ENCODE peak calls at places on chromosomes 7 and 10, in six cellular contexts. One of them, this sample, is unnamed. For H3K9me3, the result is how much of the 10 kb centered on the place peaks cover.

GRCh38 chr10:8151086-8151485 is 96.6 kb downstream of the GATA3 start:
- DNase-seq in CD4-positive, alpha-beta T cell: no peak
- DNase-seq in left lung: no peak
- DNase-seq in colonic mucosa: no peak
- DNase-seq in A549: no peak
- DNase-seq in PC-9: no peak
- DNase-seq in this sample: no peak

GRCh38 chr10:5948999-5949759 is 28.2 kb downstream of the IL15RA start:
- DNase-seq in PC-9: no peak
- DNase-seq in CD4-positive, alpha-beta T cell: no peak
- DNase-seq in colonic mucosa: peak
- DNase-seq in A549: peak
- DNase-seq in left lung: peak
- DNase-seq in this sample: peak

GRCh38 chr7:134420509-134421125 is 38.3 kb downstream of the AKR1B1 start:
- DNase-seq in PC-9: no peak
- DNase-seq in CD4-positive, alpha-beta T cell: no peak
- DNase-seq in colonic mucosa: peak
- DNase-seq in A549: peak
- DNase-seq in left lung: no peak
- DNase-seq in this sample: peak

GRCh38 chr10:96587255-96588059 is 645 bp upstream of the TM9SF3 start:
- DNase-seq in A549: peak
- DNase-seq in left lung: no peak
- DNase-seq in CD4-positive, alpha-beta T cell: no peak
- DNase-seq in colonic mucosa: peak
- DNase-seq in PC-9: peak
- DNase-seq in this sample: peak

GRCh38 chr7:46754135-46754730 is 827.7 kb downstream of the TNS3 start:
- DNase-seq in PC-9: no peak
- DNase-seq in CD4-positive, alpha-beta T cell: no peak
- DNase-seq in left lung: no peak
- DNase-seq in A549: peak
- DNase-seq in colonic mucosa: no peak
- DNase-seq in this sample: no peak

GRCh38 chr7:7761340-7761973 is 43.0 kb upstream of the RPA3 start:
- DNase-seq in left lung: no peak
- DNase-seq in colonic mucosa: no peak
- DNase-seq in A549: peak
- DNase-seq in CD4-positive, alpha-beta T cell: no peak
- DNase-seq in PC-9: peak
- DNase-seq in this sample: no peak

GRCh38 chr7:38398725-38399321 is 125.4 kb upstream of the TARP start:
- DNase-seq in PC-9: no peak
- DNase-seq in A549: peak
- DNase-seq in colonic mucosa: peak
- DNase-seq in CD4-positive, alpha-beta T cell: peak
- DNase-seq in left lung: peak
- DNase-seq in this sample: peak

GRCh38 chr10:36621346-36621745 is 504.1 kb upstream of the ANKRD30A start:
- DNase-seq in A549: no peak
- DNase-seq in CD4-positive, alpha-beta T cell: no peak
- DNase-seq in left lung: no peak
- DNase-seq in PC-9: no peak
- DNase-seq in colonic mucosa: no peak
- DNase-seq in this sample: no peak

GRCh38 chr7:22885824-22886255 is 63.2 kb upstream of the TOMM7 start:
- DNase-seq in colonic mucosa: no peak
- DNase-seq in PC-9: no peak
- DNase-seq in A549: no peak
- DNase-seq in CD4-positive, alpha-beta T cell: peak
- DNase-seq in left lung: no peak
- DNase-seq in this sample: no peak

GRCh38 chr7:144384555-144385245 is 18.8 kb downstream of the NOBOX start:
- DNase-seq in left lung: no peak
- DNase-seq in PC-9: no peak
- DNase-seq in A549: peak
- DNase-seq in CD4-positive, alpha-beta T cell: no peak
- DNase-seq in colonic mucosa: peak
- DNase-seq in this sample: peak

GRCh38 chr7:121032645-121033460 is 44.3 kb downstream of the CPED1 start:
- DNase-seq in colonic mucosa: no peak
- DNase-seq in PC-9: no peak
- DNase-seq in A549: no peak
- DNase-seq in left lung: no peak
- DNase-seq in CD4-positive, alpha-beta T cell: no peak
- DNase-seq in this sample: no peak

GRCh38 chr10:49365275-49365674 is 30.6 kb downstream of the DRGX start:
- DNase-seq in CD4-positive, alpha-beta T cell: no peak
- DNase-seq in PC-9: no peak
- DNase-seq in colonic mucosa: no peak
- DNase-seq in A549: no peak
- DNase-seq in left lung: no peak
- DNase-seq in this sample: no peak

GRCh38 chr7:151825711-151826110 is 51.2 kb downstream of the PRKAG2 start:
- DNase-seq in colonic mucosa: no peak
- DNase-seq in PC-9: no peak
- DNase-seq in CD4-positive, alpha-beta T cell: no peak
- DNase-seq in A549: no peak
- DNase-seq in left lung: no peak
- DNase-seq in this sample: peak

GRCh38 chr10:132526676-132527075 is 10.9 kb upstream of the INPP5A start:
- DNase-seq in A549: no peak
- DNase-seq in colonic mucosa: no peak
- DNase-seq in CD4-positive, alpha-beta T cell: no peak
- DNase-seq in left lung: peak
- DNase-seq in PC-9: no peak
- DNase-seq in this sample: no peak

GRCh38 chr7:18590744-18591340 is 95.3 kb downstream of the HDAC9 start:
- DNase-seq in colonic mucosa: no peak
- DNase-seq in PC-9: peak
- DNase-seq in left lung: no peak
- DNase-seq in A549: peak
- DNase-seq in CD4-positive, alpha-beta T cell: no peak
- DNase-seq in this sample: no peak

GRCh38 chr7:129561677-129562424 is 49.7 kb upstream of the NRF1 start:
- DNase-seq in colonic mucosa: no peak
- DNase-seq in PC-9: no peak
- DNase-seq in A549: no peak
- DNase-seq in left lung: no peak
- DNase-seq in CD4-positive, alpha-beta T cell: no peak
- DNase-seq in this sample: no peak

GRCh38 chr7:875476-876076 is 778 bp upstream of the GET4 start:
- DNase-seq in PC-9: no peak
- DNase-seq in left lung: peak
- DNase-seq in A549: no peak
- DNase-seq in CD4-positive, alpha-beta T cell: no peak
- DNase-seq in colonic mucosa: no peak
- DNase-seq in this sample: no peak

GRCh38 chr10:78807504-78808202 is 261.1 kb upstream of the ZMIZ1 start:
- DNase-seq in CD4-positive, alpha-beta T cell: no peak
- DNase-seq in left lung: no peak
- DNase-seq in A549: no peak
- DNase-seq in PC-9: no peak
- DNase-seq in colonic mucosa: no peak
- DNase-seq in this sample: no peak

GRCh38 chr10:127163632-127164031 is 32.8 kb downstream of the INSYN2A start:
- DNase-seq in CD4-positive, alpha-beta T cell: no peak
- DNase-seq in PC-9: no peak
- DNase-seq in left lung: no peak
- DNase-seq in colonic mucosa: peak
- DNase-seq in A549: no peak
- DNase-seq in this sample: no peak

GRCh38 chr10:87976101-87976743 is 112.8 kb downstream of the PTEN start:
- DNase-seq in A549: no peak
- DNase-seq in colonic mucosa: no peak
- DNase-seq in PC-9: no peak
- DNase-seq in left lung: no peak
- DNase-seq in CD4-positive, alpha-beta T cell: no peak
- DNase-seq in this sample: no peak

GRCh38 chr7:101179117-101179779 is 845 bp downstream of the NAT16 start:
- DNase-seq in A549: no peak
- DNase-seq in PC-9: no peak
- DNase-seq in left lung: no peak
- DNase-seq in CD4-positive, alpha-beta T cell: no peak
- DNase-seq in colonic mucosa: no peak
- DNase-seq in this sample: no peak

GRCh38 chr7:141370178-141370577 is 181.0 kb upstream of the AGK start:
- DNase-seq in left lung: no peak
- DNase-seq in colonic mucosa: no peak
- DNase-seq in CD4-positive, alpha-beta T cell: no peak
- DNase-seq in A549: no peak
- DNase-seq in PC-9: no peak
- DNase-seq in this sample: no peak

GRCh38 chr7:116522247-116522646 is 2.6 kb upstream of the CAV1 start:
- DNase-seq in A549: peak
- DNase-seq in PC-9: peak
- DNase-seq in CD4-positive, alpha-beta T cell: no peak
- DNase-seq in left lung: no peak
- DNase-seq in colonic mucosa: no peak
- DNase-seq in this sample: no peak

GRCh38 chr10:129389194-129389593 is 77.8 kb upstream of the MGMT start:
- DNase-seq in PC-9: no peak
- DNase-seq in colonic mucosa: no peak
- DNase-seq in CD4-positive, alpha-beta T cell: no peak
- DNase-seq in A549: no peak
- DNase-seq in left lung: no peak
- DNase-seq in this sample: no peak

GRCh38 chr7:50782376-50783208 is at the start of gene GRB10:
- DNase-seq in PC-9: no peak
- DNase-seq in A549: no peak
- DNase-seq in colonic mucosa: no peak
- DNase-seq in CD4-positive, alpha-beta T cell: no peak
- DNase-seq in left lung: no peak
- DNase-seq in this sample: no peak
- H3K9me3 ChIP-seq in PC-9: under half
- H3K9me3 ChIP-seq in A549: under half
- H3K9me3 ChIP-seq in colonic mucosa: under half
- H3K9me3 ChIP-seq in CD4-positive, alpha-beta T cell: under half
- H3K9me3 ChIP-seq in left lung: under half
- H3K9me3 ChIP-seq in this sample: under half

DNA sequence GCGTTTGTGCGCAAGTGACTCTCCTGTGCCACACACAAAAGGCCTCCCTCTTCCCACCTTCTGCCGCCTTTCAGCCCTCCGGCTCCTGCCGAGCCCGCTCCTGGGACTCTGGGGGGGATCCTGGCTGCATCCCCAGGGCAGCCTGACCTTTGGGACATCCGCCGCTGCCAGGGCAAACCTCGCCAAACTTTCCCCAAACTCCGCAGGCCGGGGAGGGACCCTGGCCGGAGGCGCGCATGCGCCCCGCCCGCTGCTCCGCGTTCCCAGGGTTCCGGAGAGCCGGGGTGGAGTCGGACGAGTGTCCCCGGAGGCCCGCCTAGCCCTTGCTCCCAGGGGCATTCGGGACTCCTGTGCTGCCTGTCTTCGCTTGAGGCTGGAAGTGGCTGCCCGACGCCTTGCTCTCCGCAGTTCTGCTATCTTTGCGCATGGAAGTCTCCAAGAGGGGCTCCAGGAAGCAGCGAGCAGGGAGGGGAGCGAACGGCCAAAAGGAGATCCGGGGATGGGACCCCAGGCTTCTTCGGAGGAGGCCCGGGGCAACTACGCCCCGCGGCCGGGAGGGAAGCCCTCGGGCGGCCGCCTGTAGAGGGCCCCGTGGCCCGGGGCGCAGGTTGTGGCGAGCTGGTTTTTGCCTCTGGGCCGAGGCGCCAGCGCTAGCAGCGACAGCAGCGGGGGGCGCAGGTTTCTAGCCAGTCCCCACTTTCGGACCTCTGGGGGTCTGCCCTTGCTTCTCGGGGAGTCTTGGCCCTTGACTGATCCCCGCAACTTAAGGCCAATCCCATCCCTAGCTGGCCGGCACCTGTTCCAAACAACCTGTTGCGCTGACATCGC is 7.0 kb downstream of the PTF1A start:
- DNase-seq in colonic mucosa: no peak
- DNase-seq in A549: peak
- DNase-seq in left lung: no peak
- DNase-seq in PC-9: no peak
- DNase-seq in CD4-positive, alpha-beta T cell: no peak
- DNase-seq in this sample: no peak
- H3K9me3 ChIP-seq in colonic mucosa: under half
- H3K9me3 ChIP-seq in A549: under half
- H3K9me3 ChIP-seq in left lung: under half
- H3K9me3 ChIP-seq in PC-9: under half
- H3K9me3 ChIP-seq in CD4-positive, alpha-beta T cell: under half
- H3K9me3 ChIP-seq in this sample: under half

DNA sequence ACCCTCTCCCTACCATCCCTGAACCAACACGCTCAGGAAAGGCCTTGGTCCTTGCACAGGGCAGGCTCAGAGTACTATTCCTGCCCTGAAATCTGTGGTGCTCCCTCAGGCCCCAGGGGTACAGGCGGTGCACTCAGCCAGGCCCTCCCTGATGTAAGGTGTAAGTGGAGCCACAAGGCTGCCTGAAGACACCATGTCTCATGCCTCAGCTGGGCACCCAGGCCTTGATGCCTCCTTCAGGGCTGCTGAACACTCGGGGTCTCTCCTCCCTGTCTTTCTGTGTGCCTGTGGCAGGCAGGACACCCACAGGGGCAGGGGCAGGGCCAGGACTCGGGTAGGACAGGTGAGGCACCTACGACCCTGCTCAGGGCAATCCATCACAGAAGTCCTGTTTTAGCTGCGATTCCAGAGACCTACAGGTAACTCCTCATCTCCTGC is 22.9 kb upstream of the ANTXRL start:
- DNase-seq in A549: no peak
- DNase-seq in CD4-positive, alpha-beta T cell: no peak
- DNase-seq in PC-9: no peak
- DNase-seq in left lung: no peak
- DNase-seq in colonic mucosa: no peak
- DNase-seq in this sample: no peak
- H3K9me3 ChIP-seq in A549: under half
- H3K9me3 ChIP-seq in CD4-positive, alpha-beta T cell: under half
- H3K9me3 ChIP-seq in PC-9: under half
- H3K9me3 ChIP-seq in left lung: under half
- H3K9me3 ChIP-seq in colonic mucosa: under half
- H3K9me3 ChIP-seq in this sample: under half

GRCh38 chr10:21825345-21825744 is 178.2 kb downstream of the DNAJC1 start:
- DNase-seq in colonic mucosa: no peak
- DNase-seq in CD4-positive, alpha-beta T cell: no peak
- DNase-seq in A549: peak
- DNase-seq in left lung: no peak
- DNase-seq in PC-9: no peak
- DNase-seq in this sample: no peak
- H3K9me3 ChIP-seq in colonic mucosa: under half
- H3K9me3 ChIP-seq in CD4-positive, alpha-beta T cell: under half
- H3K9me3 ChIP-seq in A549: under half
- H3K9me3 ChIP-seq in left lung: half or more
- H3K9me3 ChIP-seq in PC-9: under half
- H3K9me3 ChIP-seq in this sample: under half